ENCODE peak calls at places on chromosomes 6 and 20, in six cellular contexts. T is GM12878, I is GM23338, Z is HCT116, X is endothelial cell of umbilical vein, U is HepG2. D is an unnamed sample.

GRCh38 chr6:155224031-155224451 is 39.8 kb upstream of the CLDN20 start:
- DNase-seq in T (peak), U (peak), Z (peak), X (peak), I (no peak), D (no peak)

GRCh38 chr6:168999392-168999791 is 254.3 kb downstream of the THBS2 start:
- DNase-seq in U (no peak), Z (no peak), X (no peak), T (no peak), I (no peak), D (no peak)

GRCh38 chr6:163635731-163636344 is 221.3 kb downstream of the QKI start:
- DNase-seq in T (no peak), X (no peak), I (peak), U (no peak), Z (no peak), D (no peak)

GRCh38 chr6:38179300-38179699 is 359.8 kb downstream of the ZFAND3 start:
- DNase-seq in T (no peak), Z (no peak), X (no peak), U (no peak), I (no peak), D (no peak)

GRCh38 chr20:53691060-53691810 is 97.6 kb upstream of the ZNF217 start:
- DNase-seq in Z (peak), I (no peak), X (no peak), U (no peak), T (no peak), D (no peak)

GRCh38 chr6:2725999-2726567 is 24.6 kb downstream of the MYLK4 start:
- DNase-seq in T (peak), X (peak), Z (no peak), I (no peak), U (no peak), D (no peak)

GRCh38 chr20:4563534-4563933 is 158.2 kb upstream of the PRND start:
- DNase-seq in X (peak), T (no peak), I (peak), U (peak), Z (no peak), D (no peak)

GRCh38 chr6:106773956-106774629 is 144.7 kb downstream of the QRSL1 start:
- DNase-seq in T (no peak), U (no peak), Z (no peak), X (no peak), I (no peak), D (no peak)

GRCh38 chr6:44052419-44053011 is 74.7 kb downstream of the MRPL14 start:
- DNase-seq in Z (no peak), I (peak), U (no peak), T (no peak), X (no peak), D (no peak)

GRCh38 chr6:147651249-147652063 is 143.0 kb downstream of the SAMD5 start:
- DNase-seq in U (no peak), Z (no peak), I (peak), X (peak), T (no peak), D (no peak)

GRCh38 chr6:25137497-25137896 is 141.7 kb upstream of the CARMIL1 start:
- DNase-seq in I (no peak), Z (no peak), U (no peak), X (peak), T (no peak), D (no peak)

GRCh38 chr6:162203287-162203686 is 524.3 kb downstream of the PRKN start:
- DNase-seq in X (no peak), T (no peak), I (no peak), Z (no peak), U (no peak), D (no peak)

GRCh38 chr6:1389791-1390070 is 355 bp downstream of the FOXF2 start:
- DNase-seq in X (no peak), Z (no peak), T (no peak), I (peak), U (no peak), D (no peak)

GRCh38 chr6:1387632-1388031 is 1.7 kb upstream of the FOXF2 start:
- DNase-seq in Z (no peak), X (no peak), I (peak), U (no peak), T (no peak), D (no peak)

GRCh38 chr6:1390071-1390804 is 862 bp downstream of the FOXF2 start:
- DNase-seq in Z (no peak), I (peak), U (no peak), T (no peak), X (peak), D (no peak)

GRCh38 chr6:1388081-1388926 is 1.1 kb upstream of the FOXF2 start:
- DNase-seq in Z (no peak), X (no peak), T (no peak), U (no peak), I (peak), D (no peak)

DNA sequence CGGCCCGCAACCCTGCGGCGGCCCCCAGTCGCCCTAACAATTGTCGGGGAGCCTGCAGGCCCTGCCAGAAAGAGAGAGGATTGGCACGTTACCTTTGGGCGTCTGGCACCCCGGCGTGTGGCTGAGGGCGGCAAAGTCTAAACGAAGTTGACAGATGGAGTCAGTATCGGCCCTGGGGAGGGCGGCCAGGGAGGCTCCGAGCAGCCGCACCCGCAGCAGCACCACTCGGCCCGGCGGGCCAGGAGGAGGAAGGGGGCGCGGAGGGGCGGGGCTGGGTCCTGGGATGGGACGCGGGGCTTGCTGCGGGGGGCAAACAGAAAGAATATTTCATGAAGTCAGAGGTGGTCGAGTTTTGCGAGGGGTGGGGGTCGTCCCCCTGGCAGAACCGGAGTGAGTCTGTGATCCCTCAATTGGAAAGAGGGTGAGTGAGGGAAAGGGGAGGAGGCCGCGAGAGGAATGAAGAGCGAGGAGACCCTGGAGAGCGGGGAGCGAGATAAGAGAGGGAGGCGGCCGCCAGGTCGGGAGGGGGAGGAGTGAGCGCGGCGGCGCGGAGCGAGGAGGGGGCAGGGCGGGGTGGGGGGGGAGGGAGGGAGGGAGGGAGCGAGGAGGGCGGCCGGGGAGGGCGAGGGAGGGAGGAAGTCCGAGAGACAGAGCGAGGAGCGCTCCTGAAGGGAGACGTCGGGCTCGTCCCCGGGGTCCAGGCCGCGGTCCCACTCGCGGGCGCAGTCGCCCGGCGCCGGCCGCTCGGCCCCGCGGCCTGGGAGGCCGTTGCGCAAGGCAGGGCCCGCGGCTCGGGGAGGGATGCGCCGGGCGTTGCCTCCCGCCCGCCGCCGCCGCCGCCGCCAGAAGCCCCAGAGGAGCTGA is at the start of gene FOXF2:
- DNase-seq in X (no peak), U (no peak), I (peak), T (no peak), Z (no peak), D (no peak)
- TF ChIP-seq EZH2 in X (peak), U (peak), I (peak), T (no peak), Z (no peak), D (no peak)

GRCh38 chr6:14082287-14082686 is 35.3 kb upstream of the CD83 start:
- DNase-seq in T (no peak), X (no peak), U (no peak), Z (no peak), I (no peak), D (no peak)

GRCh38 chr6:14082771-14083170 is 34.8 kb upstream of the CD83 start:
- DNase-seq in I (peak), X (no peak), U (no peak), T (no peak), Z (no peak), D (no peak)

GRCh38 chr6:14077193-14077853 is 40.2 kb upstream of the CD83 start:
- DNase-seq in I (no peak), T (no peak), Z (no peak), X (no peak), U (no peak), D (no peak)

GRCh38 chr6:14079433-14079832 is 38.1 kb upstream of the CD83 start:
- DNase-seq in U (no peak), I (no peak), Z (no peak), X (no peak), T (no peak), D (no peak)

GRCh38 chr6:14079971-14080370 is 37.6 kb upstream of the CD83 start:
- DNase-seq in Z (no peak), T (no peak), I (no peak), U (no peak), X (no peak), D (no peak)
- TF ChIP-seq POLR2AphosphoS5 in Z (no peak), T (no peak), I (no peak), U (no peak), X (no peak), D (no peak)

GRCh38 chr20:43931976-43932375 is 17.3 kb downstream of the TOX2 start:
- DNase-seq in I (no peak), T (no peak), X (no peak), U (no peak), Z (no peak), D (no peak)
- H3K4me3 ChIP-seq in I (no peak), T (no peak), X (no peak), U (no peak), Z (no peak), D (no peak)

GRCh38 chr20:9516658-9516987 is 2.2 kb downstream of the LAMP5 start:
- DNase-seq in U (no peak), I (peak), T (no peak), Z (no peak), X (no peak), D (no peak)

GRCh38 chr20:9514072-9514460 is 324 bp upstream of the LAMP5 start:
- DNase-seq in I (peak), Z (no peak), T (no peak), X (no peak), U (no peak), D (no peak)

GRCh38 chr20:9514461-9515210 is at the start of gene LAMP5:
- DNase-seq in U (no peak), I (peak), Z (no peak), X (peak), T (no peak), D (no peak)

GRCh38 chr20:9515761-9516657 is 1.6 kb downstream of the LAMP5 start:
- DNase-seq in U (no peak), T (no peak), X (peak), Z (peak), I (peak), D (no peak)

DNA sequence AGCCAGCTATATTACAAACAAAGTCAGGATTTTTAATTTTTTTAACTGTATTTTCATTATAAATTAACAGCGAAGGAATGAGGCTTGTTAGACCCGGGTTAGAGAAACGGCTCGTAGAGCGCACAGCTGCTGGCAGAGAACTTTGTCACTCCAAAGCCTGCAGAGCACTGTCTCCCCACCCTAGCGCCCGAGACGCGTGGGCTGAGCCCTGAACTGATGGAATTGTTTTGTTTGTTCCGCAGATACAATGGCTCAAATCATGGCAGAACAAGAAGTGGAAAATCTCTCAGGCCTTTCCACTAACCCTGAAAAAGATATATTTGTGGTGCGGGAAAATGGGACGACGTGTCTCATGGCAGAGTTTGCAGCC is 806 bp downstream of the LAMP5 start:
- DNase-seq in X (no peak), I (no peak), T (no peak), U (no peak), Z (no peak), D (no peak)
- TF ChIP-seq EZH2 in X (no peak), I (no peak), T (no peak), U (no peak), Z (no peak), D (no peak)

GRCh38 chr6:14838041-14838596 is 407.8 kb upstream of the JARID2 start:
- DNase-seq in U (no peak), Z (no peak), X (no peak), I (no peak), T (no peak), D (no peak)
- TF ChIP-seq POLR2AphosphoS5 in U (no peak), Z (no peak), X (no peak), I (no peak), T (no peak), D (no peak)

DNA sequence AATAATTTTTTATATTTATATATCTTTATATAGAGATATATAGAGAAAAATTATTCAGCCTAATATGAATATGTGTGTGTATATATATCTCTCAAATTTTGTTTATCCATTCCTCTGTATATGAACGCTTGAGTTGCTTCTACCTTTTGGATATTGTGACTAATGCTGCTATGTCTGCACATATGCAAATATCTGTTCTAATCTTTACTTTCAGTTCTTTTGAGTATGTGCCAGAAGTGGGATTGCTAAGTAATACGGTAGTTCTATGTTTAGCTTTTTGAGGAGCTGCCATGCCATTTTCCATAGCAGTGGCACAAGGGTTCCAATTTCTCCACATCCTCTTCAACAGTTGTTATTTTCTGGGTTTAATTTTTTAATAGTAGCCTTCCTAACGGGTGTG is 72.8 kb upstream of the CEP85L start:
- DNase-seq in U (no peak), T (no peak), I (no peak), X (no peak), Z (no peak), D (no peak)
- H3K4me3 ChIP-seq in U (no peak), T (no peak), I (no peak), X (no peak), Z (no peak), D (no peak)

D was measured in SK-N-MC.